ENCODE peak calls at places on chromosomes 5 and 9, in nine cellular contexts. J is stimulated activated naive CD4-positive, alpha-beta T cell; Y is stimulated activated CD4-positive, alpha-beta T cell treated with anti-CD3 and anti-CD28 coated beads, Interleukin-12 subunit alpha, Interleukin-12 subunit beta, amount 100 ng/mL, for 48 hours; L is A549; O is ovary; F is T-cell; P is Caki2; W is GM10248; T is vagina. Q is an unnamed sample.

GRCh38 chr5:141359790-141360426 is at the start of gene PCDHGB2:
- DNase-seq in J (no peak), Y (no peak), L (no peak), O (no peak), F (no peak), P (peak; percentile 6), W (peak; percentile 46), T (no peak), Q (no peak)

GRCh38 chr5:134714120-134714519 is 24.2 kb upstream of the CAMLG start:
- DNase-seq in J (no peak), Y (no peak), L (no peak), O (no peak), F (no peak), P (peak; percentile 8), W (no peak), T (no peak), Q (peak; percentile 12)

GRCh38 chr9:12716823-12717222 is 23.6 kb downstream of the TYRP1 start:
- DNase-seq in J (no peak), Y (no peak), L (no peak), O (no peak), F (no peak), P (no peak), W (no peak), T (no peak), Q (no peak)

GRCh38 chr9:27457445-27457844 is 66.6 kb upstream of the IFNK start:
- DNase-seq in J (no peak), Y (no peak), L (no peak), O (peak; percentile 43), F (no peak), P (no peak), W (no peak), T (no peak), Q (no peak)

GRCh38 chr9:122347348-122348287 is 23.2 kb upstream of the PTGS1 start:
- DNase-seq in J (no peak), Y (no peak), L (peak; percentile 50), O (no peak), F (no peak), P (no peak), W (no peak), T (no peak), Q (no peak)

GRCh38 chr9:750264-750967 is 91.1 kb upstream of the DMRT1 start:
- DNase-seq in J (no peak), Y (no peak), L (no peak), O (no peak), F (no peak), P (no peak), W (no peak), T (no peak), Q (no peak)

GRCh38 chr5:168755548-168756093 is 176.5 kb upstream of the PANK3 start:
- DNase-seq in J (no peak), Y (no peak), L (no peak), O (no peak), F (no peak), P (no peak), W (no peak), T (no peak), Q (no peak)

GRCh38 chr9:8781447-8781846 is 981.9 kb upstream of the DMAC1 start:
- DNase-seq in J (no peak), Y (no peak), L (no peak), O (no peak), F (no peak), P (no peak), W (no peak), T (no peak), Q (no peak)

GRCh38 chr5:145681686-145682085 is 153.5 kb downstream of the PRELID2 start:
- DNase-seq in J (no peak), Y (peak; percentile 37), L (peak; percentile 74), O (peak; percentile 12), F (no peak), P (peak; percentile 39), W (peak; percentile 49), T (no peak), Q (no peak)

GRCh38 chr9:33029106-33029788 is 4.2 kb downstream of the DNAJA1 start:
- DNase-seq in J (no peak), Y (no peak), L (peak; percentile 34), O (no peak), F (no peak), P (no peak), W (no peak), T (no peak), Q (no peak)

GRCh38 chr5:2876183-2876582 is 124.7 kb upstream of the IRX2 start:
- DNase-seq in J (no peak), Y (no peak), L (no peak), O (no peak), F (no peak), P (no peak), W (no peak), T (peak; percentile 58), Q (no peak)

GRCh38 chr9:28234899-28235277 is 661.6 kb upstream of the C9orf72 start:
- DNase-seq in J (no peak), Y (no peak), L (no peak), O (no peak), F (no peak), P (peak; percentile 12), W (no peak), T (no peak), Q (no peak)

GRCh38 chr5:131019601-131020315 is 145.3 kb downstream of the HINT1 start:
- DNase-seq in J (no peak), Y (no peak), L (peak; percentile 33), O (no peak), F (no peak), P (peak; percentile 2), W (no peak), T (no peak), Q (no peak)

GRCh38 chr9:133160742-133161541 is 2.8 kb downstream of the GBGT1 start:
- DNase-seq in J (peak; percentile 21), Y (no peak), L (peak; percentile 83), O (peak; percentile 58), F (no peak), P (peak; percentile 39), W (peak; percentile 80), T (no peak), Q (peak; percentile 33)

GRCh38 chr9:126886194-126886830 is 25.9 kb downstream of the ZBTB34 start:
- DNase-seq in J (no peak), Y (no peak), L (no peak), O (no peak), F (no peak), P (no peak), W (no peak), T (no peak), Q (no peak)

GRCh38 chr9:626591-626990 is 214.9 kb upstream of the DMRT1 start:
- DNase-seq in J (no peak), Y (no peak), L (no peak), O (no peak), F (no peak), P (no peak), W (peak; percentile 19), T (no peak), Q (no peak)

GRCh38 chr9:33620738-33621439 is 96.8 kb downstream of the ANKRD18B start:
- DNase-seq in J (no peak), Y (no peak), L (peak; percentile 23), O (no peak), F (no peak), P (peak; percentile 16), W (no peak), T (no peak), Q (no peak)

GRCh38 chr9:113592806-113593575 is 129.5 kb downstream of the RGS3 start:
- DNase-seq in J (no peak), Y (no peak), L (no peak), O (no peak), F (no peak), P (no peak), W (no peak), T (no peak), Q (no peak)

GRCh38 chr5:51881901-51882300 is 498.7 kb downstream of the ISL1 start:
- DNase-seq in J (no peak), Y (no peak), L (no peak), O (no peak), F (no peak), P (no peak), W (no peak), T (no peak), Q (no peak)

GRCh38 chr5:54870251-54870650 is 115.1 kb downstream of the ESM1 start:
- DNase-seq in J (no peak), Y (no peak), L (no peak), O (no peak), F (no peak), P (no peak), W (no peak), T (no peak), Q (no peak)

GRCh38 chr9:132136151-132136892 is 25.5 kb upstream of the NTNG2 start:
- DNase-seq in J (no peak), Y (no peak), L (no peak), O (no peak), F (no peak), P (no peak), W (no peak), T (no peak), Q (no peak)

GRCh38 chr9:77417570-77417969 is 230.6 kb downstream of the GNA14 start:
- DNase-seq in J (no peak), Y (no peak), L (peak; percentile 31), O (no peak), F (no peak), P (peak; percentile 1), W (no peak), T (no peak), Q (no peak)

GRCh38 chr5:96219580-96220281 is 213.3 kb downstream of the PCSK1 start:
- DNase-seq in J (no peak), Y (no peak), L (peak; percentile 32), O (no peak), F (no peak), P (peak; percentile 12), W (no peak), T (no peak), Q (no peak)

GRCh38 chr5:38831909-38832308 is 13.9 kb upstream of the OSMR start:
- DNase-seq in J (no peak), Y (no peak), L (peak; percentile 66), O (no peak), F (no peak), P (peak; percentile 33), W (peak; percentile 20), T (no peak), Q (no peak)

GRCh38 chr5:42612997-42613396 is 143.6 kb upstream of the CCDC152 start:
- DNase-seq in J (no peak), Y (no peak), L (no peak), O (no peak), F (no peak), P (no peak), W (no peak), T (no peak), Q (no peak)

GRCh38 chr5:133888625-133888991 is 79.8 kb downstream of the C5orf15 start:
- DNase-seq in J (no peak), Y (no peak), L (no peak), O (no peak), F (no peak), P (no peak), W (no peak), T (no peak), Q (no peak)

GRCh38 chr9:97046228-97046627 is 7.3 kb upstream of the CTSV start:
- DNase-seq in J (no peak), Y (no peak), L (peak; percentile 34), O (no peak), F (no peak), P (peak; percentile 35), W (no peak), T (no peak), Q (no peak)

GRCh38 chr5:111453747-111454146 is 58.6 kb downstream of the STARD4 start:
- DNase-seq in J (no peak), Y (no peak), L (peak; percentile 11), O (no peak), F (no peak), P (no peak), W (no peak), T (no peak), Q (no peak)

GRCh38 chr5:171419663-171420428 is 399 bp downstream of the FGF18 start:
- DNase-seq in J (no peak), Y (no peak), L (peak; percentile 43), O (no peak), F (no peak), P (peak; percentile 71), W (peak; percentile 43), T (peak; percentile 79), Q (no peak)

GRCh38 chr9:24210641-24211040 is 335.1 kb downstream of the IZUMO3 start:
- DNase-seq in J (no peak), Y (no peak), L (no peak), O (no peak), F (no peak), P (no peak), W (no peak), T (no peak), Q (no peak)

GRCh38 chr9:99307846-99308245 is 85.8 kb downstream of the SEC61B start:
- DNase-seq in J (no peak), Y (no peak), L (no peak), O (no peak), F (no peak), P (no peak), W (no peak), T (no peak), Q (no peak)